ENCODE peak calls at places on chromosomes 1 and 21, in six cellular contexts. C is endothelial cell of umbilical vein, B is HT-29, F is fibroblast of gingiva, U is EH, M is activated T-cell treated with anti-CD3 and anti-CD28 coated beads for 24 hours. J is an unnamed sample.

GRCh38 chr21:22791986-22792560 is 1793.9 kb downstream of the NCAM2 start:
- DNase-seq in U (peak), M (no peak), F (peak), B (peak), C (peak), J (peak)

GRCh38 chr1:76901158-76901767 is 34.0 kb downstream of the ST6GALNAC5 start:
- DNase-seq in B (peak), C (peak), F (peak), M (no peak), U (peak), J (peak)

GRCh38 chr1:91929246-91929645 is 20.0 kb upstream of the BRDT start:
- DNase-seq in F (peak), U (peak), B (no peak), C (peak), M (no peak), J (no peak)

GRCh38 chr1:199460933-199461332 is 566.6 kb upstream of the NR5A2 start:
- DNase-seq in B (no peak), F (no peak), U (peak), C (peak), M (no peak), J (no peak)

GRCh38 chr1:37999434-38000232 is 5.7 kb downstream of the FHL3 start:
- DNase-seq in U (peak), B (peak), M (no peak), C (peak), F (peak), J (peak)

GRCh38 chr1:221810406-221810805 is 68.5 kb upstream of the DUSP10 start:
- DNase-seq in B (peak), U (peak), M (no peak), C (peak), F (peak), J (peak)

GRCh38 chr1:162541619-162542141 is 19.8 kb upstream of the UAP1 start:
- DNase-seq in B (no peak), F (peak), U (peak), M (no peak), C (peak), J (peak)

GRCh38 chr1:236774926-236775325 is 20.2 kb upstream of the MTR start:
- DNase-seq in B (peak), F (no peak), U (peak), M (no peak), C (peak), J (peak)

GRCh38 chr1:209926045-209926444 is 12.0 kb upstream of the SYT14 start:
- DNase-seq in U (peak), M (no peak), F (peak), C (peak), B (no peak), J (peak)

GRCh38 chr1:8661185-8662110 is 156.0 kb downstream of the RERE start:
- DNase-seq in B (no peak), C (peak), U (peak), M (peak), F (peak), J (peak)

GRCh38 chr21:39655589-39655988 is 42.8 kb downstream of the B3GALT5 start:
- DNase-seq in M (no peak), U (no peak), F (no peak), C (no peak), B (no peak), J (no peak)

GRCh38 chr1:194466706-194467105 is 1280.3 kb upstream of the B3GALT2 start:
- DNase-seq in M (no peak), C (no peak), U (peak), B (peak), F (no peak), J (peak)

GRCh38 chr1:39787468-39787867 is 1.2 kb downstream of the BMP8B start:
- DNase-seq in M (no peak), C (no peak), B (no peak), F (no peak), U (no peak), J (no peak)

GRCh38 chr1:96580920-96581319 is 140.7 kb upstream of the PTBP2 start:
- DNase-seq in M (no peak), B (no peak), F (no peak), C (no peak), U (no peak), J (no peak)

GRCh38 chr21:35382696-35383095 is 333.6 kb upstream of the RUNX1 start:
- DNase-seq in C (no peak), M (no peak), U (no peak), B (no peak), F (no peak), J (no peak)

GRCh38 chr1:25658791-25659431 is 42.3 kb downstream of the MAN1C1 start:
- DNase-seq in U (no peak), C (no peak), M (no peak), B (no peak), F (no peak), J (no peak)

GRCh38 chr1:10835423-10836421 is 39.3 kb upstream of the CASZ1 start:
- DNase-seq in F (no peak), U (peak), C (peak), M (no peak), B (peak), J (peak)

GRCh38 chr1:59214764-59215208 is 82.1 kb upstream of the FGGY start:
- DNase-seq in C (no peak), U (no peak), M (no peak), F (peak), B (no peak), J (peak)

GRCh38 chr21:15415541-15416261 is 314.1 kb upstream of the USP25 start:
- DNase-seq in F (peak), U (no peak), B (no peak), M (no peak), C (no peak), J (no peak)

GRCh38 chr1:190102757-190103326 is 374.8 kb downstream of the BRINP3 start:
- DNase-seq in M (no peak), F (no peak), C (no peak), U (no peak), B (no peak), J (no peak)

GRCh38 chr1:12761781-12762180 is 11.8 kb upstream of the PRAMEF12 start:
- DNase-seq in M (no peak), C (no peak), F (no peak), B (no peak), U (no peak), J (no peak)

GRCh38 chr1:8408151-8408839 is 90.4 kb downstream of the SLC45A1 start:
- DNase-seq in U (peak), B (peak), C (peak), F (peak), M (no peak), J (peak)

GRCh38 chr1:44390277-44390676 is 14.8 kb upstream of the RNF220 start:
- DNase-seq in C (no peak), M (no peak), F (peak), B (no peak), U (peak), J (peak)

GRCh38 chr1:244311784-244312532 is 139.8 kb downstream of the ADSS2 start:
- DNase-seq in M (no peak), F (peak), U (no peak), B (no peak), C (no peak), J (no peak)

GRCh38 chr1:230592848-230593247 is 49.4 kb upstream of the COG2 start:
- DNase-seq in C (no peak), B (no peak), M (no peak), U (no peak), F (no peak), J (no peak)

GRCh38 chr1:7313081-7313546 is 458.0 kb upstream of the VAMP3 start:
- DNase-seq in M (no peak), U (peak), F (no peak), C (no peak), B (no peak), J (no peak)

GRCh38 chr1:47838562-47839459 is 158.4 kb downstream of the TRABD2B start:
- DNase-seq in F (no peak), U (no peak), C (no peak), M (no peak), B (no peak), J (no peak)

GRCh38 chr1:40936878-40937484 is 42.5 kb upstream of the CTPS1 start:
- DNase-seq in C (no peak), B (no peak), U (peak), F (peak), M (no peak), J (no peak)

GRCh38 chr1:196344462-196344861 is 263.8 kb downstream of the KCNT2 start:
- DNase-seq in F (no peak), U (no peak), C (no peak), M (no peak), B (no peak), J (no peak)

GRCh38 chr21:38875694-38876492 is 70.2 kb downstream of the ETS2 start:
- DNase-seq in F (peak), C (no peak), U (peak), M (no peak), B (no peak), J (no peak)